ENCODE peak calls at places on chromosomes 6 and 20, in nine cellular contexts. One of them, this sample, is unnamed.

GRCh38 chr6:95923518-95923917 is 92.3 kb upstream of the FUT9 start:
- DNase-seq in GM12878: no peak
- DNase-seq in HepG2: peak; percentile 42
- DNase-seq in endothelial cell of umbilical vein: no peak
- DNase-seq in HCT116: peak; percentile 7
- DNase-seq in K562: peak; percentile 15
- DNase-seq in A549: no peak
- DNase-seq in SK-N-SH: peak; percentile 10
- DNase-seq in H1: no peak
- DNase-seq in this sample: peak; percentile 43

GRCh38 chr6:42066156-42066555 is 15.8 kb downstream of the TAF8 start:
- DNase-seq in GM12878: no peak
- DNase-seq in HepG2: no peak
- DNase-seq in endothelial cell of umbilical vein: no peak
- DNase-seq in HCT116: no peak
- DNase-seq in K562: no peak
- DNase-seq in A549: no peak
- DNase-seq in SK-N-SH: no peak
- DNase-seq in H1: no peak
- DNase-seq in this sample: no peak

GRCh38 chr20:17889226-17889625 is 79.4 kb downstream of the SNX5 start:
- DNase-seq in GM12878: no peak
- DNase-seq in HepG2: peak; percentile 73
- DNase-seq in endothelial cell of umbilical vein: no peak
- DNase-seq in HCT116: peak; percentile 15
- DNase-seq in K562: no peak
- DNase-seq in A549: no peak
- DNase-seq in SK-N-SH: no peak
- DNase-seq in H1: no peak
- DNase-seq in this sample: no peak

GRCh38 chr20:19993937-19994667 is 23.1 kb upstream of the NAA20 start:
- DNase-seq in GM12878: no peak
- DNase-seq in HepG2: no peak
- DNase-seq in endothelial cell of umbilical vein: peak; percentile 62
- DNase-seq in HCT116: peak; percentile 40
- DNase-seq in K562: no peak
- DNase-seq in A549: no peak
- DNase-seq in SK-N-SH: no peak
- DNase-seq in H1: no peak
- DNase-seq in this sample: no peak

GRCh38 chr6:133568970-133569889 is 319.7 kb upstream of the TCF21 start:
- DNase-seq in GM12878: no peak
- DNase-seq in HepG2: peak; percentile 51
- DNase-seq in endothelial cell of umbilical vein: peak; percentile 56
- DNase-seq in HCT116: peak; percentile 87
- DNase-seq in K562: peak; percentile 45
- DNase-seq in A549: peak; percentile 92
- DNase-seq in SK-N-SH: peak; percentile 50
- DNase-seq in H1: no peak
- DNase-seq in this sample: peak; percentile 25

GRCh38 chr6:25257686-25258348 is 21.4 kb upstream of the CARMIL1 start:
- DNase-seq in GM12878: no peak
- DNase-seq in HepG2: no peak
- DNase-seq in endothelial cell of umbilical vein: no peak
- DNase-seq in HCT116: no peak
- DNase-seq in K562: no peak
- DNase-seq in A549: no peak
- DNase-seq in SK-N-SH: no peak
- DNase-seq in H1: no peak
- DNase-seq in this sample: no peak

GRCh38 chr6:43968110-43968965 is 158.9 kb downstream of the MRPL14 start:
- DNase-seq in GM12878: no peak
- DNase-seq in HepG2: no peak
- DNase-seq in endothelial cell of umbilical vein: no peak
- DNase-seq in HCT116: no peak
- DNase-seq in K562: no peak
- DNase-seq in A549: no peak
- DNase-seq in SK-N-SH: peak; percentile 69
- DNase-seq in H1: no peak
- DNase-seq in this sample: no peak

GRCh38 chr6:11163932-11164331 is 52.4 kb upstream of the ERVFRD-1 start:
- DNase-seq in GM12878: no peak
- DNase-seq in HepG2: peak; percentile 36
- DNase-seq in endothelial cell of umbilical vein: no peak
- DNase-seq in HCT116: no peak
- DNase-seq in K562: no peak
- DNase-seq in A549: no peak
- DNase-seq in SK-N-SH: no peak
- DNase-seq in H1: no peak
- DNase-seq in this sample: no peak

GRCh38 chr6:39171489-39172376 is 56.7 kb upstream of the SAYSD1 start:
- DNase-seq in GM12878: no peak
- DNase-seq in HepG2: no peak
- DNase-seq in endothelial cell of umbilical vein: no peak
- DNase-seq in HCT116: no peak
- DNase-seq in K562: no peak
- DNase-seq in A549: no peak
- DNase-seq in SK-N-SH: no peak
- DNase-seq in H1: no peak
- DNase-seq in this sample: no peak
- H3K4me3 ChIP-seq in GM12878: no peak overlapping the region
- H3K4me3 ChIP-seq in HepG2: no peak overlapping the region
- H3K4me3 ChIP-seq in endothelial cell of umbilical vein: no peak overlapping the region
- H3K4me3 ChIP-seq in HCT116: no peak overlapping the region
- H3K4me3 ChIP-seq in K562: no peak overlapping the region
- H3K4me3 ChIP-seq in A549: no peak overlapping the region
- H3K4me3 ChIP-seq in SK-N-SH: no peak overlapping the region
- H3K4me3 ChIP-seq in H1: no peak overlapping the region
- H3K4me3 ChIP-seq in this sample: no peak overlapping the region

GRCh38 chr20:37559312-37560027 is 31.8 kb upstream of the BLCAP start:
- DNase-seq in GM12878: no peak
- DNase-seq in HepG2: no peak
- DNase-seq in endothelial cell of umbilical vein: no peak
- DNase-seq in HCT116: no peak
- DNase-seq in K562: no peak
- DNase-seq in A549: no peak
- DNase-seq in SK-N-SH: no peak
- DNase-seq in H1: no peak
- DNase-seq in this sample: no peak
- TF ChIP-seq MAX in GM12878: no peak
- TF ChIP-seq MAX in HepG2: no peak
- TF ChIP-seq MAX in endothelial cell of umbilical vein: no peak
- TF ChIP-seq MAX in HCT116: no peak
- TF ChIP-seq MAX in K562: no peak
- TF ChIP-seq MAX in A549: no peak
- TF ChIP-seq MAX in SK-N-SH: no peak
- TF ChIP-seq MAX in H1: no peak
- TF ChIP-seq MAX in this sample: no peak

DNA sequence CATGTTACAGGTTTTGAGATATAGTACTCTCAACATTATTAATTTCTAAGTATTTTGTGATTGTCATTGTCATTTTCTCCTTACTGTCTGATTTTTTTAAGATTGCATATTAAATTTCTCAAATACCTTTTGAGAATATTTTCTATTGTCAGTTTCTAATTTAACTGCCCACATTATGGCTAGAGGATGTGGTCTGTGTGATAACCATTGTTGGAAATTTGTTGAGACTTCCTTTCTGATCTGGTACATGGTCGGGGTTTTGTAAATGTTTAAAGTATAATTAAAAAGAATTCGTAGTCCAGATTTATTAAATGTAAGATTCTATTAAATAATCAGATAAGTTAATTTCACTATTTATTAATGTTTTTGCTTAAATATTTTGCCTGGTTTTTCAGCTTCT is 60.1 kb downstream of the SLX4IP start:
- DNase-seq in GM12878: no peak
- DNase-seq in HepG2: no peak
- DNase-seq in endothelial cell of umbilical vein: peak; percentile 25
- DNase-seq in HCT116: no peak
- DNase-seq in K562: no peak
- DNase-seq in A549: no peak
- DNase-seq in SK-N-SH: no peak
- DNase-seq in H1: no peak
- DNase-seq in this sample: peak; percentile 59
- H3K4me3 ChIP-seq in GM12878: no peak overlapping the region
- H3K4me3 ChIP-seq in HepG2: no peak overlapping the region
- H3K4me3 ChIP-seq in endothelial cell of umbilical vein: no peak overlapping the region
- H3K4me3 ChIP-seq in HCT116: no peak overlapping the region
- H3K4me3 ChIP-seq in K562: no peak overlapping the region
- H3K4me3 ChIP-seq in A549: no peak overlapping the region
- H3K4me3 ChIP-seq in SK-N-SH: no peak overlapping the region
- H3K4me3 ChIP-seq in H1: no peak overlapping the region
- H3K4me3 ChIP-seq in this sample: no peak overlapping the region

GRCh38 chr20:58892932-58893224 is 40.4 kb downstream of the GNAS start:
- DNase-seq in GM12878: no peak
- DNase-seq in HepG2: no peak
- DNase-seq in endothelial cell of umbilical vein: no peak
- DNase-seq in HCT116: no peak
- DNase-seq in K562: no peak
- DNase-seq in A549: peak; percentile 39
- DNase-seq in SK-N-SH: peak; percentile 55
- DNase-seq in H1: no peak
- DNase-seq in this sample: peak; percentile 36

GRCh38 chr20:58893355-58894151 is 41.0 kb downstream of the GNAS start:
- DNase-seq in GM12878: no peak
- DNase-seq in HepG2: no peak
- DNase-seq in endothelial cell of umbilical vein: no peak
- DNase-seq in HCT116: no peak
- DNase-seq in K562: no peak
- DNase-seq in A549: no peak
- DNase-seq in SK-N-SH: no peak
- DNase-seq in H1: no peak
- DNase-seq in this sample: peak; percentile 39

GRCh38 chr20:58891686-58892125 is 39.2 kb downstream of the GNAS start:
- DNase-seq in GM12878: no peak
- DNase-seq in HepG2: no peak
- DNase-seq in endothelial cell of umbilical vein: no peak
- DNase-seq in HCT116: no peak
- DNase-seq in K562: peak; percentile 81
- DNase-seq in A549: peak; percentile 37
- DNase-seq in SK-N-SH: peak; percentile 82
- DNase-seq in H1: no peak
- DNase-seq in this sample: peak; percentile 70

GRCh38 chr20:58891076-58891685 is 38.7 kb downstream of the GNAS start:
- DNase-seq in GM12878: no peak
- DNase-seq in HepG2: no peak
- DNase-seq in endothelial cell of umbilical vein: no peak
- DNase-seq in HCT116: no peak
- DNase-seq in K562: peak; percentile 81
- DNase-seq in A549: peak; percentile 45
- DNase-seq in SK-N-SH: peak; percentile 84
- DNase-seq in H1: no peak
- DNase-seq in this sample: peak; percentile 87

DNA sequence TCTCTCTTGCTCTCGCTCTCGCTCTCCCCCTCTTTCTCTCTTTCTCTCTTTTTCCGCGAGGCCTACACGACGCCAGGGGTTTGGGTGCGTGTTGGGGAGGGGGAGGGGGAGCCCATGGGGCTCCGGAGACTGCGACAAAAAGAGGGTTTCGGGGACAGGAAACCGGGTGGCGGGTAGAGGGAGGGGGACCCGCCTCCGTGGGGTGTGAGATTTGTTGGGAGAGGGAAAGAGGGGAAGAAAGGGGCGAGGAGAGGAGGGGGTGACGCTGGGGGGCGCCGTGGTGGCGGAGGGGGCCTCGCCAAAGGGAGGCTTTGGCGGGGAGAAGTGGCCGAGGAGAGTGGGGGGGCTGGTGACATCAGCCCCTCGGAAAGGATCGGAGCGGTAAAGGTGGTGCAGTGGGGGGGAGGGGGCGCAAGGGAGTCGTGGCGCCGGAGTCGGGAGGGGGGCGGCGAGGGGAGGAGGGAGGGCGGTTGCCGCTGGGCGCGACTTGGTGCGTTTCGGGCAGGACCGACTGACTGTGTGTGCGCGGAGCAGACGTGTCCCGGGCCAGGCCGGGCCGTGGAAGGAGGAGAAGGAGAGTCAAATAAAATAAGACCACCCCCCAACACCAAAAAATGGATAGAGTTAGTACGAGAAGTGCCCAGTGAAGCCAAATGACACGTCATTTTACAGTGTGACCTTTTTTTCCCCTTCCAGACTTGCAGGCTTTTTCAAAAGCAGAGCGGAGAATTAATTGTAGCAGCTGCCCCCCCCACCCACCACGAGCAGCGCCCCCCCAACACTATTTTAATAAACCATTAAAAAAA is 39.8 kb downstream of the GNAS start:
- DNase-seq in GM12878: no peak
- DNase-seq in HepG2: peak; percentile 73
- DNase-seq in endothelial cell of umbilical vein: peak; percentile 64
- DNase-seq in HCT116: no peak
- DNase-seq in K562: peak; percentile 79
- DNase-seq in A549: peak; percentile 76
- DNase-seq in SK-N-SH: peak; percentile 89
- DNase-seq in H1: no peak
- DNase-seq in this sample: peak; percentile 89
- TF ChIP-seq MAX in GM12878: peak; percentile 13
- TF ChIP-seq MAX in HepG2: no peak
- TF ChIP-seq MAX in endothelial cell of umbilical vein: no peak
- TF ChIP-seq MAX in HCT116: no peak
- TF ChIP-seq MAX in K562: no peak
- TF ChIP-seq MAX in A549: no peak
- TF ChIP-seq MAX in SK-N-SH: peak; percentile 9
- TF ChIP-seq MAX in H1: no peak
- TF ChIP-seq MAX in this sample: no peak

DNA sequence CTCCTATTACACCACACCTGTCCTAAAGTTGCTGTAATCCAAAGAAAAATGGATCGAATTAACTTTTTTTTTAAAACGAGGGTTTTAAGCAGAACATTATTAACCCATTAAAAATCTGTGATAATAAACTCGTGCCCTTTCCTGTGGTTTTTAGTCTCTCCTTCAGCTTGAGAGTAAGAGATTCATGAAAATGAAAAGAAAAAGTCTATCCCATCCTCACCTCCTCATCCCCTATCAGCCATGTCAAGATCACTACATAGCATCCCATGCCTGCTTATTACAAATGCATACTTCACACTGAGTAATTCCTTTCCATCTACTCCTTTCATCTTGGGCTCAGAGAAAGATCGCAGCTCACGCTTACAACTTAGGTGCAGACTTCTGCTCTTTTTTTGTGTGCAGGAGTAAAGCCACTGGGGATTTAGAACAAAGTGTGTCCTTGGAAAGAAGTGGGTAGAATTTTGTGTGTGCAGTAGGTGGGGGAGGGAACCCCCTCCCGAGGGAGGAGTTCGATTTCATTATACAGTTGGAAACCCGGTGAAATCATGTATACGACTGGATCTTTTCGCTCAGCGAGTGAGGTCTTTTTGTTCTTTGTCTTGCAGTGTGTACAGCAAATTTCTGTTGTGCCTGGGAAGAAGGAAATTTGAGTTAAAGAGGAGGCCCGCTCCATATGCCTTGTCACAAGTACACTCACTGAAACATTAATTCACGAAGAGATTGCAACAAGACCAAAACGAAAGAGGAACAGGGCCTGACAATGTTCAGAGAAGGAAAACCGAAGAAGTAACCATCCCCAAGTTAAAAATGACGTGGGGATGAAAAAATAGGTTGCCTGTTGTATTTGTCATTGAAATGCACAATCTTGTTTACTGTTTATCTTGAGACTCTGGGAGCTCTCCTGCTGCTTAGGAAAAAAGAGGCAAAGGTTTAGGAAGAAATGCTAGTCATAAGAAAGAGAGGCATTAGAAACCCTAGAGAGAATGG is 146.5 kb upstream of the ZNF217 start:
- DNase-seq in GM12878: no peak
- DNase-seq in HepG2: no peak
- DNase-seq in endothelial cell of umbilical vein: no peak
- DNase-seq in HCT116: no peak
- DNase-seq in K562: no peak
- DNase-seq in A549: no peak
- DNase-seq in SK-N-SH: no peak
- DNase-seq in H1: no peak
- DNase-seq in this sample: peak; percentile 84
- H3K4me3 ChIP-seq in GM12878: peak overlapping the region; percentile 64
- H3K4me3 ChIP-seq in HepG2: peak overlapping the region; percentile 45
- H3K4me3 ChIP-seq in endothelial cell of umbilical vein: no peak overlapping the region
- H3K4me3 ChIP-seq in HCT116: no peak overlapping the region
- H3K4me3 ChIP-seq in K562: peak overlapping the region; percentile 25
- H3K4me3 ChIP-seq in A549: peak overlapping the region; percentile 4
- H3K4me3 ChIP-seq in SK-N-SH: no peak overlapping the region
- H3K4me3 ChIP-seq in H1: no peak overlapping the region
- H3K4me3 ChIP-seq in this sample: peak overlapping the region; percentile 58